ENCODE peak calls at places on chromosome 20, in seven cellular contexts. C is psoas muscle; U is CD8-positive, alpha-beta memory T cell; S is suprapubic skin; J is IMR-90; D is left ventricle myocardium inferior; B is H7. O is an unnamed sample. For H3K27me3, the result is how much of the 10 kb centered on the place peaks cover.

GRCh38 chr20:51014797-51015722 is 7.8 kb downstream of the KCNG1 start:
- DNase-seq in D (no peak), B (peak), C (no peak), S (no peak), U (no peak), J (peak), O (peak)

GRCh38 chr20:58113706-58114105 is 114.7 kb downstream of the ANKRD60 start:
- DNase-seq in C (no peak), S (peak), B (no peak), J (no peak), D (no peak), U (no peak), O (no peak)

GRCh38 chr20:1934578-1935573 is 39.7 kb downstream of the SIRPA start:
- DNase-seq in B (no peak), U (no peak), D (peak), S (peak), C (peak), J (peak), O (no peak)

GRCh38 chr20:1926237-1926636 is 31.0 kb downstream of the SIRPA start:
- DNase-seq in S (no peak), J (no peak), C (no peak), U (no peak), D (no peak), B (no peak), O (no peak)

GRCh38 chr20:50175938-50176933 is 14.4 kb upstream of the CEBPB start:
- DNase-seq in D (no peak), U (no peak), S (no peak), C (no peak), J (no peak), B (no peak), O (no peak)

GRCh38 chr20:11274137-11274536 is 600.3 kb upstream of the JAG1 start:
- DNase-seq in D (no peak), U (no peak), S (no peak), C (no peak), B (peak), J (peak), O (no peak)

GRCh38 chr20:57258055-57258454 is 8.4 kb downstream of the BMP7 start:
- DNase-seq in C (no peak), B (peak), S (no peak), D (no peak), U (no peak), J (no peak), O (no peak)

GRCh38 chr20:11917663-11918062 is at the start of gene BTBD3:
- DNase-seq in C (peak), B (peak), U (no peak), S (no peak), J (peak), D (peak), O (peak)

GRCh38 chr20:14992071-14992654 is 654.8 kb upstream of the FLRT3 start:
- DNase-seq in D (no peak), B (no peak), C (no peak), J (no peak), U (no peak), S (no peak), O (no peak)

GRCh38 chr20:7094438-7094997 is 327.0 kb downstream of the BMP2 start:
- DNase-seq in C (no peak), U (no peak), S (no peak), B (peak), J (peak), D (no peak), O (peak)

GRCh38 chr20:36975085-36975829 is 23.7 kb upstream of the SAMHD1 start:
- DNase-seq in C (no peak), U (peak), S (no peak), B (no peak), D (no peak), J (no peak), O (peak)

GRCh38 chr20:50312682-50313187 is 122.1 kb downstream of the CEBPB start:
- DNase-seq in J (peak), B (no peak), C (peak), D (peak), U (no peak), S (peak), O (peak)

GRCh38 chr20:15200139-15200538 is 862.7 kb upstream of the FLRT3 start:
- DNase-seq in J (no peak), U (no peak), S (no peak), D (no peak), B (no peak), C (no peak), O (no peak)

GRCh38 chr20:57326667-57327455 is 2.7 kb upstream of the SPO11 start:
- DNase-seq in S (no peak), C (no peak), J (no peak), D (no peak), B (peak), U (no peak), O (peak)

GRCh38 chr20:34066476-34067090 is 45.5 kb downstream of the EIF2S2 start:
- DNase-seq in D (no peak), S (no peak), J (peak), C (no peak), B (no peak), U (no peak), O (no peak)

GRCh38 chr20:57468523-57469417 is 56.2 kb downstream of the CTCFL start:
- DNase-seq in B (no peak), C (peak), U (no peak), D (no peak), S (no peak), J (no peak), O (no peak)

GRCh38 chr20:7841291-7841966 is 98.8 kb downstream of the HAO1 start:
- DNase-seq in C (peak), J (peak), S (no peak), D (no peak), B (no peak), U (no peak), O (no peak)

GRCh38 chr20:33789858-33790182 is 21.3 kb upstream of the CHMP4B start:
- DNase-seq in D (no peak), U (no peak), S (no peak), C (no peak), B (no peak), J (no peak), O (no peak)

GRCh38 chr20:57897156-57897874 is 187.5 kb upstream of the PMEPA1 start:
- DNase-seq in J (no peak), U (no peak), D (no peak), C (no peak), B (no peak), S (no peak), O (peak)

GRCh38 chr20:50193169-50193850 is 2.7 kb downstream of the CEBPB start:
- DNase-seq in U (no peak), B (peak), S (no peak), C (no peak), D (no peak), J (peak), O (no peak)

GRCh38 chr20:23190557-23190956 is 104.4 kb upstream of the CD93 start:
- DNase-seq in U (no peak), B (no peak), J (no peak), D (no peak), C (no peak), S (no peak), O (no peak)

GRCh38 chr20:32607727-32608663 is 22.9 kb upstream of the NOL4L start:
- DNase-seq in U (no peak), D (no peak), C (no peak), J (no peak), S (no peak), B (no peak), O (no peak)

GRCh38 chr20:23163562-23163961 is 77.4 kb upstream of the CD93 start:
- DNase-seq in J (no peak), D (peak), S (no peak), C (no peak), B (no peak), U (no peak), O (no peak)

GRCh38 chr20:37525810-37526209 is 1.9 kb downstream of the BLCAP start:
- DNase-seq in D (no peak), S (no peak), U (no peak), B (no peak), C (no peak), J (no peak), O (peak)

GRCh38 chr20:42494290-42494689 is 695.4 kb downstream of the PTPRT start:
- DNase-seq in S (no peak), C (no peak), U (no peak), J (no peak), B (no peak), D (no peak), O (no peak)

GRCh38 chr20:34781250-34781649 is 44.2 kb downstream of the NCOA6 start:
- DNase-seq in C (no peak), J (no peak), B (no peak), U (no peak), D (no peak), S (no peak), O (no peak)

GRCh38 chr20:472889-473292 is 10.6 kb upstream of the TBC1D20 start:
- DNase-seq in J (no peak), C (no peak), D (no peak), B (no peak), S (no peak), U (no peak), O (no peak)

GRCh38 chr20:33871362-33871761 is 60.2 kb downstream of the CHMP4B start:
- DNase-seq in U (no peak), D (no peak), B (no peak), S (no peak), C (no peak), J (peak), O (peak)

GRCh38 chr20:434221-434620 is 26.1 kb downstream of the RBCK1 start:
- DNase-seq in U (no peak), D (no peak), J (no peak), B (peak), S (peak), C (no peak), O (no peak)

GRCh38 chr20:42649716-42650115 is 540.0 kb downstream of the PTPRT start:
- DNase-seq in B (no peak), U (no peak), C (no peak), D (no peak), J (no peak), S (no peak), O (no peak)

GRCh38 chr20:41617059-41617921 is 887 bp downstream of the CHD6 start:
- DNase-seq in U (peak), B (no peak), J (peak), D (peak), S (peak), C (peak), O (peak)

GRCh38 chr20:33444797-33445560 is 1.4 kb upstream of the SNTA1 start:
- DNase-seq in D (peak), S (no peak), U (no peak), J (no peak), C (peak), B (no peak), O (peak)

DNA sequence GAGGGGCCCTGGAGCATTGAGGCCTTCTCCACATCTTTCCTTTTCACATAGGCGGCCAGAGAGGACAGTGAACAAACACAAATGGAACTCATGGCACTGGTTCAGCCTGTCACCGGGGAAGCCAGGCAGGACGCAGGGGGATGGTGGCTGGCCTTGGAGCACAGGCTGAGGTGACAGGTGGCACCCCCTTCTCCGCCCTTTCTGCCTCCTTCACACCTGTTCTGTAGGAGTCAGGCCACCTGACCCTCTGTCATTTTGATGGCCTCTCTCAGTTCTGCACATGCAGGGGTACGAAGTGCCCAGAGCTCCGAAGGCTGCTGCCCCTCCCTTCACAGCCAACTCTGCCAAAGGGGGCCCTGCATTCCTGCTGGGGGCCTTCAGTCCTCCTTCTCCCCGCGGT is 60.8 kb downstream of the CD40 start:
- DNase-seq in C (no peak), U (no peak), D (no peak), B (no peak), S (no peak), J (no peak), O (no peak)
- H3K27me3 ChIP-seq in C (under half), U (under half), D (half or more), B (under half), S (under half), J (under half), O (half or more)

GRCh38 chr20:10219452-10219791 is 792 bp downstream of the SNAP25 start:
- DNase-seq in J (peak), B (peak), D (peak), S (peak), U (peak), C (peak), O (peak)
- H3K4me3 ChIP-seq in J (peak), B (peak), D (no peak), S (peak), U (no peak), C (no peak), O (peak)

DNA sequence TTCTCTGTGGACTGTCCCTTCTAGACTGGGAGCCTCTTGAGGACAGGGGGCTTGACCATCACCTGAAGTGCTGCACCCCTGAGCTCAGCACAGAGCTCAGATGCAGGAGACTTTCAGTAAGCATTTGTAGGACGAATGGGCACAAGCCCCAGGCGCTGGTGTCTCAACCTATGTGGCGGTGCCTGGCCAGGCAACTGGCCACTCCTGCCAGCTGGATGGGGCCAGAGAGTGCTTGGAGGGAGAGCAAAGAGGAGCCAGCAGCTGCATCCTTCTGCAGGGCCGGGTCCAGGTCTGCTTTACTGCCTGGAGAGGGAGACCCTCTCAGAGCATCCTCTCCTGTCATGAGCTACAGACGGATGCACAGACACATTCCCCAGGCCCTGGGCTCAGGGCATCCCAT is 4.5 kb downstream of the PHACTR3 start:
- DNase-seq in S (no peak), B (no peak), U (no peak), D (no peak), J (no peak), C (no peak), O (no peak)
- H3K27me3 ChIP-seq in S (half or more), B (under half), U (under half), D (half or more), J (under half), C (under half), O (under half)

DNA sequence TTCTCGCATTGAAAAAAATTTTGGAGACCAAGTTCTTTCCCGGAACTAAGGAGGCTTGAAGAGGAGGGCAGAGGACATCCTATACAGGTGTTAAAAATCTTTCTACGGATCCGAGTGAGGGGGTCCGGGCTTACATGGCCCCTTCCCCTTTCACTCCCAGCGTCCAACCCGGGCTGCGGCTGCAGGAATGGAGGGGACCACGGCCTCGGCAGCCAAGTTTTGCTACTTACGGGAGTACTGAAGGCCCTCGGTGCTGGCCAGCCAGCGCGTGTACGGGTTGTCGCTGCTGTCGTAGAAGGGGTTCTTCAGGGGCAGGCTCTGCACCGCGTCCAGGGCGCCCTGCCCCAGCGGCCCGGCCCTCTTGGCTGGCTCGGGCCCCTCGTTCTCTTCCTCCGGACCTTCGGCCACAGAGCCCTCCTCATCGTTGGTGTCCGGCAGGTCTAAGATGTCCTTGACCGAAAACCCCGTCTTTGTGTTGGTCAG is 642 bp downstream of the NKX2-2 start:
- DNase-seq in J (no peak), S (no peak), U (no peak), C (no peak), B (peak), D (no peak), O (no peak)
- H3K4me3 ChIP-seq in J (no peak), S (peak), U (no peak), C (peak), B (peak), D (peak), O (no peak)

GRCh38 chr20:44131704-44132103 is 55.3 kb downstream of the JPH2 start:
- DNase-seq in B (no peak), U (no peak), D (no peak), J (no peak), S (no peak), C (no peak), O (no peak)
- H3K27me3 ChIP-seq in B (under half), U (under half), D (under half), J (under half), S (under half), C (under half), O (under half)

GRCh38 chr20:61092199-61092598 is 159.9 kb upstream of the CDH4 start:
- DNase-seq in C (no peak), S (no peak), B (no peak), U (no peak), D (no peak), J (no peak), O (no peak)
- H3K4me3 ChIP-seq in C (no peak), S (no peak), B (no peak), U (no peak), D (no peak), J (no peak), O (no peak)

GRCh38 chr20:48771542-48771941 is 56.3 kb downstream of the PREX1 start:
- DNase-seq in J (no peak), U (no peak), B (no peak), C (no peak), D (no peak), S (no peak), O (no peak)
- H3K27me3 ChIP-seq in J (under half), U (under half), B (under half), C (under half), D (under half), S (under half), O (under half)

GRCh38 chr20:38930242-38930569 is 4.0 kb downstream of the FAM83D start:
- DNase-seq in U (no peak), B (no peak), S (no peak), J (no peak), D (no peak), C (no peak), O (no peak)

GRCh38 chr20:38926934-38927616 is 858 bp downstream of the FAM83D start:
- DNase-seq in B (peak), C (no peak), S (no peak), J (peak), D (no peak), U (no peak), O (no peak)

GRCh38 chr20:38924718-38925117 is 1.5 kb upstream of the FAM83D start:
- DNase-seq in S (no peak), B (no peak), D (no peak), C (no peak), U (no peak), J (no peak), O (no peak)

GRCh38 chr20:38926142-38926933 is at the start of gene FAM83D:
- DNase-seq in D (peak), S (peak), U (peak), C (peak), J (peak), B (peak), O (peak)

DNA sequence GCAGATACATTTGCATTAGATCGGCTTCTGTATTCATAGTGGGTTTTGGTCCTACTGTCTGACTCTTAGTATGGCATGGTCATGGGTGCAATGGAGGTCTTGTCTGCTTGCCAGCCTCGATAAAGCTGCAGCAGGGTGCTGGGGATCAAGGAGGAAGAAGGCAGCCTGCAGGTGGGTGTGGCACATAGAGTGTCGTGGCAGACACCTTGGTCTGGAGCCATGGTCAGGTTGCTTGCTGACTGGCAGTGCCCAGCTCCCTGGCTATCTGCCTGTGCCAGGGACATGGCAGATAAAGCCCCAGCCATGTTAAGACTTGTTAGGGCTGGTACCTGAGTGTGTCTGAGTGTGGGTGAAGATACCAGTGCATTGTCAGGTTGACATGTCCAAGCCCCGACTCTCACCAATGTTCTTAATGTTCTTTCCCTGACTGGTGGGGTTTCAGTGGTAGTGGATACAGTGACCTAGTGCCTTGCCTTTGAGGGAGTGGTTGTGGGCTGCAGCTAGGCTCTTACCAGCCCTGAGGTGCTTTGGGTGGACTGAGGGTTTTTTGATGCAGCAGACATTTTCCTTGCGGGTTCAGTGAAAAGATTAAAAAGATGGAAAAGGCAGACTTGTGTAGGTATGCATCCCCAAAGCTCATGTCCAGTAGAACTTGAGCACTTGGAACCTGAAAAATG is 1.8 kb downstream of the FAM83D start:
- DNase-seq in D (no peak), J (no peak), S (no peak), C (no peak), U (no peak), B (no peak), O (peak)
- H3K4me3 ChIP-seq in D (no peak), J (peak), S (no peak), C (no peak), U (peak), B (peak), O (no peak)

GRCh38 chr20:63463400-63464288 is 8.8 kb downstream of the KCNQ2 start:
- DNase-seq in S (no peak), J (no peak), C (no peak), B (no peak), U (no peak), D (no peak), O (no peak)
- H3K27me3 ChIP-seq in S (half or more), J (under half), C (under half), B (under half), U (under half), D (half or more), O (half or more)

DNA sequence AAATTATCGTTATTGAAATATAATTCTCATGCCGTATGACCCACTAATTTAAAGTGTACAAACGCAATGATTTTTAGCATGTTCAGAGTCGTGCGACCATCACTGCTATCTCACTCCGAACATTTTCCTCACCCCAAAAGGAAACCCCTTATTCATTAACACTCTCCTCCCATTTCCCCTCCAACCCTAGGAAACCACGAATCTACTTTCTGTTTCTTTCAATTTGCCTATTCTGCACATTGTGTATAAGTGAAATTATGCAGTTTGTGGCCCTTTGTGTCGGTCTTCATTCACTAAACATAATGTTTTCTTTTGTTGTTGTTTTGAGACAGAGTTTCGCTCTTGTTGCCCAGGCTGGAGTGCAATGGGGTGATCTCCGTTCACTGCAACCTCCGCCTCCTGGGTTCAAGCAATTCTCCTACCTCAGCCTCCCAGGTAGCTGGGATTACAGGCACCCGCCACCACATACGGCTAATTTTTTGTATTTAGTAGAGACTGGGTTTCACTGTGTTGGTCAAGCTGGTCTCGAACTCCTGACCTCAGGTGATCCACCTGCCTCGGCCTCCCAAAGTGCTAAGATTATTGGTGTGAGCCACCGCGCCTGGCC is 99.7 kb upstream of the ZNF217 start:
- DNase-seq in B (no peak), S (no peak), U (peak), J (no peak), C (no peak), D (no peak), O (no peak)
- H3K4me3 ChIP-seq in B (no peak), S (no peak), U (peak), J (no peak), C (no peak), D (no peak), O (no peak)